ENCODE peak calls at places on chromosomes 5 and 9, in eight cellular contexts. One of them, this sample, is unnamed.

GRCh38 chr5:154044585-154044984 is 5.8 kb downstream of the MFAP3 start:
- DNase-seq in T-helper 2 cell: peak; percentile 13
- DNase-seq in mucosa of gallbladder: no peak
- DNase-seq in HT1080: no peak
- DNase-seq in body of pancreas: no peak
- DNase-seq in GM10248: no peak
- DNase-seq in NCI-H1092 treated with DMSO at 0.1 percent for 48 hours: no peak
- DNase-seq in MCF 10A: no peak
- DNase-seq in this sample: no peak

GRCh38 chr9:136551401-136552116 is 5.7 kb upstream of the NOTCH1 start:
- DNase-seq in MCF 10A: peak; percentile 92
- DNase-seq in T-helper 2 cell: no peak
- DNase-seq in body of pancreas: no peak
- DNase-seq in GM10248: peak; percentile 81
- DNase-seq in mucosa of gallbladder: peak; percentile 65
- DNase-seq in HT1080: peak; percentile 76
- DNase-seq in NCI-H1092 treated with DMSO at 0.1 percent for 48 hours: no peak
- DNase-seq in this sample: peak; percentile 72

GRCh38 chr9:115492869-115493268 is 374.9 kb upstream of the TNC start:
- DNase-seq in NCI-H1092 treated with DMSO at 0.1 percent for 48 hours: no peak
- DNase-seq in T-helper 2 cell: no peak
- DNase-seq in body of pancreas: no peak
- DNase-seq in MCF 10A: no peak
- DNase-seq in HT1080: no peak
- DNase-seq in GM10248: no peak
- DNase-seq in mucosa of gallbladder: no peak
- DNase-seq in this sample: no peak

GRCh38 chr5:26237489-26237888 is 800.9 kb downstream of the CDH9 start:
- DNase-seq in mucosa of gallbladder: no peak
- DNase-seq in NCI-H1092 treated with DMSO at 0.1 percent for 48 hours: no peak
- DNase-seq in T-helper 2 cell: no peak
- DNase-seq in HT1080: no peak
- DNase-seq in body of pancreas: no peak
- DNase-seq in GM10248: no peak
- DNase-seq in MCF 10A: no peak
- DNase-seq in this sample: no peak

GRCh38 chr5:126438267-126438666 is 15.1 kb downstream of the GRAMD2B start:
- DNase-seq in body of pancreas: no peak
- DNase-seq in T-helper 2 cell: no peak
- DNase-seq in NCI-H1092 treated with DMSO at 0.1 percent for 48 hours: no peak
- DNase-seq in HT1080: no peak
- DNase-seq in GM10248: peak; percentile 51
- DNase-seq in mucosa of gallbladder: no peak
- DNase-seq in MCF 10A: no peak
- DNase-seq in this sample: peak; percentile 79

GRCh38 chr5:146340260-146341081 is 1.8 kb downstream of the POU4F3 start:
- DNase-seq in MCF 10A: peak; percentile 59
- DNase-seq in HT1080: peak; percentile 48
- DNase-seq in T-helper 2 cell: no peak
- DNase-seq in NCI-H1092 treated with DMSO at 0.1 percent for 48 hours: no peak
- DNase-seq in body of pancreas: peak; percentile 62
- DNase-seq in GM10248: peak; percentile 57
- DNase-seq in mucosa of gallbladder: peak; percentile 53
- DNase-seq in this sample: peak; percentile 47

GRCh38 chr5:88396635-88397285 is 128.1 kb upstream of the TMEM161B start:
- DNase-seq in MCF 10A: no peak
- DNase-seq in GM10248: no peak
- DNase-seq in T-helper 2 cell: no peak
- DNase-seq in mucosa of gallbladder: no peak
- DNase-seq in NCI-H1092 treated with DMSO at 0.1 percent for 48 hours: no peak
- DNase-seq in body of pancreas: no peak
- DNase-seq in HT1080: no peak
- DNase-seq in this sample: no peak

GRCh38 chr5:69485471-69485870 is 7.1 kb upstream of the OCLN start:
- DNase-seq in MCF 10A: no peak
- DNase-seq in body of pancreas: no peak
- DNase-seq in HT1080: no peak
- DNase-seq in T-helper 2 cell: no peak
- DNase-seq in GM10248: no peak
- DNase-seq in NCI-H1092 treated with DMSO at 0.1 percent for 48 hours: no peak
- DNase-seq in mucosa of gallbladder: no peak
- DNase-seq in this sample: peak; percentile 20

GRCh38 chr5:523658-524441 is 399 bp downstream of the SLC9A3 start:
- DNase-seq in mucosa of gallbladder: no peak
- DNase-seq in body of pancreas: no peak
- DNase-seq in T-helper 2 cell: no peak
- DNase-seq in GM10248: no peak
- DNase-seq in NCI-H1092 treated with DMSO at 0.1 percent for 48 hours: no peak
- DNase-seq in MCF 10A: no peak
- DNase-seq in HT1080: no peak
- DNase-seq in this sample: no peak

GRCh38 chr5:4212981-4213819 is 617.6 kb downstream of the IRX1 start:
- DNase-seq in HT1080: no peak
- DNase-seq in NCI-H1092 treated with DMSO at 0.1 percent for 48 hours: no peak
- DNase-seq in mucosa of gallbladder: no peak
- DNase-seq in GM10248: no peak
- DNase-seq in body of pancreas: no peak
- DNase-seq in MCF 10A: no peak
- DNase-seq in T-helper 2 cell: no peak
- DNase-seq in this sample: no peak

GRCh38 chr9:121700165-121700830 is 48.9 kb downstream of the DAB2IP start:
- DNase-seq in MCF 10A: peak; percentile 91
- DNase-seq in HT1080: peak; percentile 53
- DNase-seq in T-helper 2 cell: peak; percentile 29
- DNase-seq in GM10248: peak; percentile 39
- DNase-seq in NCI-H1092 treated with DMSO at 0.1 percent for 48 hours: peak; percentile 32
- DNase-seq in mucosa of gallbladder: peak; percentile 67
- DNase-seq in body of pancreas: peak; percentile 78
- DNase-seq in this sample: peak; percentile 13

GRCh38 chr5:116418016-116418415 is 156.6 kb downstream of the SEMA6A start:
- DNase-seq in MCF 10A: no peak
- DNase-seq in NCI-H1092 treated with DMSO at 0.1 percent for 48 hours: no peak
- DNase-seq in GM10248: no peak
- DNase-seq in mucosa of gallbladder: no peak
- DNase-seq in HT1080: no peak
- DNase-seq in T-helper 2 cell: no peak
- DNase-seq in body of pancreas: no peak
- DNase-seq in this sample: no peak

GRCh38 chr5:57175586-57175985 is 1.7 kb downstream of the GPBP1 start:
- DNase-seq in NCI-H1092 treated with DMSO at 0.1 percent for 48 hours: no peak
- DNase-seq in GM10248: peak; percentile 43
- DNase-seq in MCF 10A: peak; percentile 46
- DNase-seq in HT1080: no peak
- DNase-seq in T-helper 2 cell: peak; percentile 24
- DNase-seq in mucosa of gallbladder: no peak
- DNase-seq in body of pancreas: no peak
- DNase-seq in this sample: peak; percentile 74

GRCh38 chr9:70113403-70114022 is 69.9 kb downstream of the MAMDC2 start:
- DNase-seq in HT1080: peak; percentile 66
- DNase-seq in T-helper 2 cell: no peak
- DNase-seq in MCF 10A: peak; percentile 76
- DNase-seq in GM10248: peak; percentile 42
- DNase-seq in NCI-H1092 treated with DMSO at 0.1 percent for 48 hours: peak; percentile 70
- DNase-seq in mucosa of gallbladder: peak; percentile 37
- DNase-seq in body of pancreas: peak; percentile 70
- DNase-seq in this sample: peak; percentile 54

GRCh38 chr5:147708708-147709107 is 73.8 kb downstream of the JAKMIP2 start:
- DNase-seq in MCF 10A: no peak
- DNase-seq in NCI-H1092 treated with DMSO at 0.1 percent for 48 hours: no peak
- DNase-seq in GM10248: no peak
- DNase-seq in mucosa of gallbladder: no peak
- DNase-seq in HT1080: no peak
- DNase-seq in body of pancreas: no peak
- DNase-seq in T-helper 2 cell: no peak
- DNase-seq in this sample: no peak

GRCh38 chr5:148996270-148996669 is 66.6 kb downstream of the SH3TC2 start:
- DNase-seq in body of pancreas: no peak
- DNase-seq in HT1080: no peak
- DNase-seq in MCF 10A: no peak
- DNase-seq in GM10248: no peak
- DNase-seq in T-helper 2 cell: no peak
- DNase-seq in NCI-H1092 treated with DMSO at 0.1 percent for 48 hours: no peak
- DNase-seq in mucosa of gallbladder: no peak
- DNase-seq in this sample: no peak

GRCh38 chr9:109181284-109181683 is 14.2 kb upstream of the FRRS1L start:
- DNase-seq in mucosa of gallbladder: no peak
- DNase-seq in NCI-H1092 treated with DMSO at 0.1 percent for 48 hours: no peak
- DNase-seq in GM10248: peak; percentile 53
- DNase-seq in MCF 10A: no peak
- DNase-seq in body of pancreas: no peak
- DNase-seq in T-helper 2 cell: peak; percentile 1
- DNase-seq in HT1080: peak; percentile 24
- DNase-seq in this sample: peak; percentile 90

GRCh38 chr5:127353761-127354160 is 63.2 kb downstream of the MEGF10 start:
- DNase-seq in NCI-H1092 treated with DMSO at 0.1 percent for 48 hours: no peak
- DNase-seq in body of pancreas: no peak
- DNase-seq in mucosa of gallbladder: peak; percentile 16
- DNase-seq in HT1080: no peak
- DNase-seq in MCF 10A: no peak
- DNase-seq in GM10248: no peak
- DNase-seq in T-helper 2 cell: no peak
- DNase-seq in this sample: no peak

GRCh38 chr5:10601246-10602030 is 37.6 kb downstream of the ANKRD33B start:
- DNase-seq in GM10248: no peak
- DNase-seq in T-helper 2 cell: no peak
- DNase-seq in MCF 10A: peak; percentile 99
- DNase-seq in NCI-H1092 treated with DMSO at 0.1 percent for 48 hours: peak; percentile 97
- DNase-seq in body of pancreas: peak; percentile 61
- DNase-seq in HT1080: peak; percentile 89
- DNase-seq in mucosa of gallbladder: peak; percentile 75
- DNase-seq in this sample: peak; percentile 57

GRCh38 chr5:115069087-115069968 is 100.4 kb downstream of the TRIM36 start:
- DNase-seq in HT1080: peak; percentile 56
- DNase-seq in mucosa of gallbladder: peak; percentile 31
- DNase-seq in MCF 10A: peak; percentile 70
- DNase-seq in body of pancreas: peak; percentile 39
- DNase-seq in GM10248: no peak
- DNase-seq in NCI-H1092 treated with DMSO at 0.1 percent for 48 hours: peak; percentile 29
- DNase-seq in T-helper 2 cell: no peak
- DNase-seq in this sample: peak; percentile 47

This sample was measured in GM12865.